ENCODE peak calls at places on chromosomes 3 and 15, in six cellular contexts. One of them, this sample, is unnamed.

GRCh38 chr3:43178891-43179366 is 73.0 kb upstream of the POMGNT2 start:
- DNase-seq in GM04504: no peak
- DNase-seq in RWPE1: peak; percentile 80
- DNase-seq in KG1: no peak
- DNase-seq in LoVo: peak; percentile 93
- DNase-seq in stimulated activated CD4-positive, alpha-beta T cell treated with anti-CD3 and anti-CD28 coated beads, TNF-alpha, amount 100 ng/mL, for 1 hour: no peak
- DNase-seq in this sample: no peak

GRCh38 chr3:14461748-14462324 is 59.4 kb downstream of the SLC6A6 start:
- DNase-seq in stimulated activated CD4-positive, alpha-beta T cell treated with anti-CD3 and anti-CD28 coated beads, TNF-alpha, amount 100 ng/mL, for 1 hour: peak; percentile 24
- DNase-seq in KG1: no peak
- DNase-seq in RWPE1: peak; percentile 56
- DNase-seq in GM04504: no peak
- DNase-seq in LoVo: peak; percentile 33
- DNase-seq in this sample: peak; percentile 46

GRCh38 chr3:9279959-9280358 is 30.5 kb upstream of the SRGAP3 start:
- DNase-seq in GM04504: peak; percentile 45
- DNase-seq in LoVo: no peak
- DNase-seq in RWPE1: no peak
- DNase-seq in KG1: no peak
- DNase-seq in stimulated activated CD4-positive, alpha-beta T cell treated with anti-CD3 and anti-CD28 coated beads, TNF-alpha, amount 100 ng/mL, for 1 hour: no peak
- DNase-seq in this sample: no peak

GRCh38 chr15:40925863-40926658 is 3.1 kb upstream of the DLL4 start:
- DNase-seq in KG1: no peak
- DNase-seq in GM04504: no peak
- DNase-seq in stimulated activated CD4-positive, alpha-beta T cell treated with anti-CD3 and anti-CD28 coated beads, TNF-alpha, amount 100 ng/mL, for 1 hour: no peak
- DNase-seq in RWPE1: no peak
- DNase-seq in LoVo: no peak
- DNase-seq in this sample: peak; percentile 64

GRCh38 chr3:85005947-85006346 is 47.2 kb downstream of the CADM2 start:
- DNase-seq in LoVo: no peak
- DNase-seq in GM04504: no peak
- DNase-seq in RWPE1: no peak
- DNase-seq in KG1: no peak
- DNase-seq in stimulated activated CD4-positive, alpha-beta T cell treated with anti-CD3 and anti-CD28 coated beads, TNF-alpha, amount 100 ng/mL, for 1 hour: no peak
- DNase-seq in this sample: no peak

GRCh38 chr3:195616681-195617080 is 32.9 kb upstream of the APOD start:
- DNase-seq in LoVo: no peak
- DNase-seq in GM04504: no peak
- DNase-seq in stimulated activated CD4-positive, alpha-beta T cell treated with anti-CD3 and anti-CD28 coated beads, TNF-alpha, amount 100 ng/mL, for 1 hour: no peak
- DNase-seq in KG1: no peak
- DNase-seq in RWPE1: no peak
- DNase-seq in this sample: no peak

GRCh38 chr3:5217824-5218595 is 30.5 kb downstream of the EDEM1 start:
- DNase-seq in KG1: no peak
- DNase-seq in RWPE1: no peak
- DNase-seq in LoVo: no peak
- DNase-seq in GM04504: no peak
- DNase-seq in stimulated activated CD4-positive, alpha-beta T cell treated with anti-CD3 and anti-CD28 coated beads, TNF-alpha, amount 100 ng/mL, for 1 hour: no peak
- DNase-seq in this sample: no peak

GRCh38 chr3:21163961-21164360 is 587.0 kb downstream of the ZNF385D start:
- DNase-seq in KG1: no peak
- DNase-seq in LoVo: no peak
- DNase-seq in GM04504: no peak
- DNase-seq in RWPE1: no peak
- DNase-seq in stimulated activated CD4-positive, alpha-beta T cell treated with anti-CD3 and anti-CD28 coated beads, TNF-alpha, amount 100 ng/mL, for 1 hour: no peak
- DNase-seq in this sample: no peak

GRCh38 chr15:47737424-47737823 is 20.1 kb downstream of the SEMA6D start:
- DNase-seq in RWPE1: no peak
- DNase-seq in LoVo: no peak
- DNase-seq in GM04504: no peak
- DNase-seq in stimulated activated CD4-positive, alpha-beta T cell treated with anti-CD3 and anti-CD28 coated beads, TNF-alpha, amount 100 ng/mL, for 1 hour: no peak
- DNase-seq in KG1: no peak
- DNase-seq in this sample: no peak

GRCh38 chr15:79032656-79033055 is 57.9 kb downstream of the RASGRF1 start:
- DNase-seq in KG1: no peak
- DNase-seq in GM04504: no peak
- DNase-seq in stimulated activated CD4-positive, alpha-beta T cell treated with anti-CD3 and anti-CD28 coated beads, TNF-alpha, amount 100 ng/mL, for 1 hour: no peak
- DNase-seq in RWPE1: no peak
- DNase-seq in LoVo: no peak
- DNase-seq in this sample: no peak

GRCh38 chr3:146598486-146598885 is 6.7 kb downstream of the PLSCR5 start:
- DNase-seq in RWPE1: no peak
- DNase-seq in KG1: no peak
- DNase-seq in LoVo: no peak
- DNase-seq in stimulated activated CD4-positive, alpha-beta T cell treated with anti-CD3 and anti-CD28 coated beads, TNF-alpha, amount 100 ng/mL, for 1 hour: no peak
- DNase-seq in GM04504: peak; percentile 24
- DNase-seq in this sample: no peak

GRCh38 chr15:95770191-95770590 is 560.3 kb upstream of the NR2F2 start:
- DNase-seq in GM04504: no peak
- DNase-seq in RWPE1: peak; percentile 35
- DNase-seq in stimulated activated CD4-positive, alpha-beta T cell treated with anti-CD3 and anti-CD28 coated beads, TNF-alpha, amount 100 ng/mL, for 1 hour: no peak
- DNase-seq in LoVo: no peak
- DNase-seq in KG1: no peak
- DNase-seq in this sample: no peak

GRCh38 chr3:40780341-40780800 is 255.6 kb downstream of the ZNF621 start:
- DNase-seq in LoVo: no peak
- DNase-seq in stimulated activated CD4-positive, alpha-beta T cell treated with anti-CD3 and anti-CD28 coated beads, TNF-alpha, amount 100 ng/mL, for 1 hour: no peak
- DNase-seq in RWPE1: no peak
- DNase-seq in GM04504: no peak
- DNase-seq in KG1: no peak
- DNase-seq in this sample: no peak

GRCh38 chr15:70589221-70589620 is 174.1 kb downstream of the UACA start:
- DNase-seq in GM04504: peak; percentile 59
- DNase-seq in LoVo: no peak
- DNase-seq in stimulated activated CD4-positive, alpha-beta T cell treated with anti-CD3 and anti-CD28 coated beads, TNF-alpha, amount 100 ng/mL, for 1 hour: no peak
- DNase-seq in KG1: no peak
- DNase-seq in RWPE1: no peak
- DNase-seq in this sample: no peak

GRCh38 chr3:123349566-123350450 is 99.1 kb downstream of the ADCY5 start:
- DNase-seq in LoVo: no peak
- DNase-seq in stimulated activated CD4-positive, alpha-beta T cell treated with anti-CD3 and anti-CD28 coated beads, TNF-alpha, amount 100 ng/mL, for 1 hour: no peak
- DNase-seq in RWPE1: no peak
- DNase-seq in GM04504: no peak
- DNase-seq in KG1: no peak
- DNase-seq in this sample: no peak

GRCh38 chr3:39110041-39110639 is 2.7 kb downstream of the TTC21A start:
- DNase-seq in GM04504: no peak
- DNase-seq in RWPE1: no peak
- DNase-seq in stimulated activated CD4-positive, alpha-beta T cell treated with anti-CD3 and anti-CD28 coated beads, TNF-alpha, amount 100 ng/mL, for 1 hour: no peak
- DNase-seq in KG1: no peak
- DNase-seq in LoVo: no peak
- DNase-seq in this sample: no peak

GRCh38 chr3:45035441-45036301 is 9.6 kb downstream of the CLEC3B start:
- DNase-seq in KG1: no peak
- DNase-seq in LoVo: no peak
- DNase-seq in stimulated activated CD4-positive, alpha-beta T cell treated with anti-CD3 and anti-CD28 coated beads, TNF-alpha, amount 100 ng/mL, for 1 hour: no peak
- DNase-seq in RWPE1: no peak
- DNase-seq in GM04504: no peak
- DNase-seq in this sample: no peak

GRCh38 chr3:22399566-22399965 is 648.6 kb upstream of the ZNF385D start:
- DNase-seq in RWPE1: no peak
- DNase-seq in stimulated activated CD4-positive, alpha-beta T cell treated with anti-CD3 and anti-CD28 coated beads, TNF-alpha, amount 100 ng/mL, for 1 hour: no peak
- DNase-seq in LoVo: no peak
- DNase-seq in GM04504: peak; percentile 8
- DNase-seq in KG1: no peak
- DNase-seq in this sample: no peak

GRCh38 chr3:72270072-72270611 is 485.2 kb upstream of the PROK2 start:
- DNase-seq in KG1: no peak
- DNase-seq in stimulated activated CD4-positive, alpha-beta T cell treated with anti-CD3 and anti-CD28 coated beads, TNF-alpha, amount 100 ng/mL, for 1 hour: no peak
- DNase-seq in GM04504: peak; percentile 91
- DNase-seq in LoVo: peak; percentile 67
- DNase-seq in RWPE1: peak; percentile 58
- DNase-seq in this sample: no peak

GRCh38 chr3:89179355-89179997 is 72.1 kb downstream of the EPHA3 start:
- DNase-seq in KG1: no peak
- DNase-seq in stimulated activated CD4-positive, alpha-beta T cell treated with anti-CD3 and anti-CD28 coated beads, TNF-alpha, amount 100 ng/mL, for 1 hour: no peak
- DNase-seq in GM04504: no peak
- DNase-seq in RWPE1: peak; percentile 8
- DNase-seq in LoVo: no peak
- DNase-seq in this sample: no peak

This sample was measured in COR-L47.